ENCODE peak calls at places on chromosomes 16 and 17, in seven cellular contexts. One of them, this sample, is unnamed.
A peak's percentile ranks its signal among the peaks of the same experiment; 100 is the strongest.

GRCh38 chr16:58026139-58026704 is 668 bp downstream of the MMP15 start:
- DNase-seq in WTC11: peak; percentile 46
- DNase-seq in mesothelial cell of epicardium: peak; percentile 60
- DNase-seq in endothelial cell: peak; percentile 49
- DNase-seq in B cell: peak; percentile 62
- DNase-seq in osteocyte: no peak
- DNase-seq in fibroblast of pulmonary artery: peak; percentile 43
- DNase-seq in this sample: no peak

GRCh38 chr16:4538067-4538385 is 547 bp downstream of the CDIP1 start:
- DNase-seq in osteocyte: no peak
- DNase-seq in WTC11: no peak
- DNase-seq in endothelial cell: no peak
- DNase-seq in B cell: no peak
- DNase-seq in fibroblast of pulmonary artery: no peak
- DNase-seq in mesothelial cell of epicardium: no peak
- DNase-seq in this sample: no peak

GRCh38 chr17:50798424-50799344 is 31.4 kb upstream of the ANKRD40CL start:
- DNase-seq in WTC11: no peak
- DNase-seq in endothelial cell: no peak
- DNase-seq in mesothelial cell of epicardium: no peak
- DNase-seq in osteocyte: no peak
- DNase-seq in B cell: no peak
- DNase-seq in fibroblast of pulmonary artery: no peak
- DNase-seq in this sample: no peak

GRCh38 chr17:79074650-79075432 is at the start of gene ENGASE:
- DNase-seq in mesothelial cell of epicardium: peak; percentile 90
- DNase-seq in WTC11: peak; percentile 94
- DNase-seq in osteocyte: peak; percentile 98
- DNase-seq in B cell: peak; percentile 99
- DNase-seq in endothelial cell: peak; percentile 95
- DNase-seq in fibroblast of pulmonary artery: peak; percentile 92
- DNase-seq in this sample: peak; percentile 97

GRCh38 chr17:5391678-5392077 is 27.8 kb downstream of the NUP88 start:
- DNase-seq in WTC11: no peak
- DNase-seq in osteocyte: no peak
- DNase-seq in B cell: no peak
- DNase-seq in endothelial cell: no peak
- DNase-seq in fibroblast of pulmonary artery: no peak
- DNase-seq in mesothelial cell of epicardium: no peak
- DNase-seq in this sample: no peak

GRCh38 chr16:51763072-51763658 is 612.1 kb upstream of the SALL1 start:
- DNase-seq in mesothelial cell of epicardium: no peak
- DNase-seq in osteocyte: no peak
- DNase-seq in B cell: no peak
- DNase-seq in WTC11: peak; percentile 46
- DNase-seq in fibroblast of pulmonary artery: no peak
- DNase-seq in endothelial cell: no peak
- DNase-seq in this sample: no peak

GRCh38 chr17:8140058-8140412 is 12.2 kb downstream of the PER1 start:
- DNase-seq in osteocyte: no peak
- DNase-seq in B cell: no peak
- DNase-seq in endothelial cell: no peak
- DNase-seq in fibroblast of pulmonary artery: no peak
- DNase-seq in mesothelial cell of epicardium: no peak
- DNase-seq in WTC11: no peak
- DNase-seq in this sample: no peak

GRCh38 chr16:84754353-84754856 is 54.6 kb downstream of the USP10 start:
- DNase-seq in endothelial cell: peak; percentile 78
- DNase-seq in B cell: peak; percentile 62
- DNase-seq in WTC11: peak; percentile 65
- DNase-seq in mesothelial cell of epicardium: peak; percentile 67
- DNase-seq in fibroblast of pulmonary artery: peak; percentile 95
- DNase-seq in osteocyte: no peak
- DNase-seq in this sample: peak; percentile 20

GRCh38 chr17:44033841-44034408 is 19.2 kb upstream of the TMEM101 start:
- DNase-seq in fibroblast of pulmonary artery: no peak
- DNase-seq in mesothelial cell of epicardium: no peak
- DNase-seq in endothelial cell: no peak
- DNase-seq in WTC11: no peak
- DNase-seq in B cell: no peak
- DNase-seq in osteocyte: no peak
- DNase-seq in this sample: no peak

GRCh38 chr17:45732926-45733505 is 51.1 kb upstream of the CRHR1 start:
- DNase-seq in osteocyte: no peak
- DNase-seq in fibroblast of pulmonary artery: no peak
- DNase-seq in B cell: no peak
- DNase-seq in mesothelial cell of epicardium: no peak
- DNase-seq in endothelial cell: no peak
- DNase-seq in WTC11: peak; percentile 5
- DNase-seq in this sample: no peak

GRCh38 chr16:69315486-69316311 is 4.5 kb downstream of the VPS4A start:
- DNase-seq in mesothelial cell of epicardium: no peak
- DNase-seq in endothelial cell: no peak
- DNase-seq in WTC11: no peak
- DNase-seq in osteocyte: no peak
- DNase-seq in B cell: no peak
- DNase-seq in fibroblast of pulmonary artery: no peak
- DNase-seq in this sample: no peak

GRCh38 chr16:24838554-24839266 is 7.1 kb upstream of the SLC5A11 start:
- DNase-seq in mesothelial cell of epicardium: no peak
- DNase-seq in endothelial cell: no peak
- DNase-seq in osteocyte: no peak
- DNase-seq in B cell: no peak
- DNase-seq in fibroblast of pulmonary artery: peak; percentile 83
- DNase-seq in WTC11: no peak
- DNase-seq in this sample: no peak

GRCh38 chr16:24836836-24837235 is 8.9 kb upstream of the SLC5A11 start:
- DNase-seq in endothelial cell: no peak
- DNase-seq in fibroblast of pulmonary artery: no peak
- DNase-seq in mesothelial cell of epicardium: no peak
- DNase-seq in osteocyte: no peak
- DNase-seq in WTC11: no peak
- DNase-seq in B cell: no peak
- DNase-seq in this sample: no peak

GRCh38 chr16:24837969-24838368 is 7.8 kb upstream of the SLC5A11 start:
- DNase-seq in osteocyte: no peak
- DNase-seq in WTC11: no peak
- DNase-seq in endothelial cell: no peak
- DNase-seq in mesothelial cell of epicardium: no peak
- DNase-seq in fibroblast of pulmonary artery: no peak
- DNase-seq in B cell: no peak
- DNase-seq in this sample: no peak

GRCh38 chr16:24833352-24833751 is 12.4 kb upstream of the SLC5A11 start:
- DNase-seq in fibroblast of pulmonary artery: no peak
- DNase-seq in mesothelial cell of epicardium: no peak
- DNase-seq in B cell: no peak
- DNase-seq in WTC11: no peak
- DNase-seq in endothelial cell: no peak
- DNase-seq in osteocyte: no peak
- DNase-seq in this sample: no peak

DNA sequence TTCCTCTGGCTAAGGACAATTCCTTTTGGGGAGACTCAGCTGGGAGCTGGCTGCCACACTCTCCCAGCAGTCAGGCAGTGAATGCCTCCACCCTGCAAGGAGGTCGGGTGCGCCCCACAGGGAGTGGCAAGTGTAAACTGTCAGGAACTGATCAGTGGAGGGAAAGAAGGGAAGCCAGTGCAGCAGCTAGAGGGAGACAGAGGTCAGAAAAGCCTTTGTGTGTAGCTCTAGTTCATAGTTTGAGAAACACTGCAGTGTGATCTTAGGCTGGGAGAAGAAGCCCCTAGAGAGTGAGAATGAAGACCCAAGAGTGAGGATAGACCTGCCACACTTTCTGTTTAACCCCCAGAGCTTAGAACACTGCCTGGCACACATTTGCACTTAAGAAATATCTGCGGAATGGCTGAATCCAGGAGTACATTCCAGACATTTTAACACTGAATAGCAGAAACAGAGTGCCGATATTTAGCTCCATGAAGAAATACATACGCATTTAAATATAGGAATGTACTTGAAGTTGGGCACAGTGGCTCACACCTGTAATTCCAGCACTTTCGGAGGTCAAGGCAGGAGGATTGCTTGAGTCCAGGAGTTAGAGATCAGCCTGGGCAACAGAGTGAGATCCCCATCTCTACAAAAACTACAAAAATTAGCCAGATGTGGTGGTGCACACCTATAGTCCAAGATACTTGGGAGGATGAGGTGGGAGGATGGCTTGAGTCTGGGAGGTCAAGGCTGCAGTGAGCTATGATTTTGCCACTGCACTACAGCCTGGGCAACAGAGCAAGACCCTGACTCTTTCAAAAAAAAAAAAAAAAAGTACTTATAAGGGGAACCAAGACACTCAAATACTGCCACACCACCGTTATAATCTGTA is 11.1 kb upstream of the SLC5A11 start:
- DNase-seq in B cell: no peak
- DNase-seq in osteocyte: no peak
- DNase-seq in WTC11: peak; percentile 52
- DNase-seq in fibroblast of pulmonary artery: peak; percentile 59
- DNase-seq in endothelial cell: peak; percentile 27
- DNase-seq in mesothelial cell of epicardium: no peak
- DNase-seq in this sample: peak; percentile 44
- TF ChIP-seq CTCF in B cell: no peak
- TF ChIP-seq CTCF in osteocyte: peak; percentile 68
- TF ChIP-seq CTCF in WTC11: no peak
- TF ChIP-seq CTCF in fibroblast of pulmonary artery: peak; percentile 89
- TF ChIP-seq CTCF in endothelial cell: no peak
- TF ChIP-seq CTCF in mesothelial cell of epicardium: no peak
- TF ChIP-seq CTCF in this sample: peak; percentile 68

GRCh38 chr16:80804451-80805383 is at the start of gene CDYL2:
- DNase-seq in B cell: peak; percentile 87
- DNase-seq in WTC11: peak; percentile 21
- DNase-seq in endothelial cell: no peak
- DNase-seq in osteocyte: no peak
- DNase-seq in mesothelial cell of epicardium: no peak
- DNase-seq in fibroblast of pulmonary artery: peak; percentile 31
- DNase-seq in this sample: no peak

GRCh38 chr16:80802129-80802528 is 2.3 kb downstream of the CDYL2 start:
- DNase-seq in B cell: no peak
- DNase-seq in WTC11: no peak
- DNase-seq in fibroblast of pulmonary artery: no peak
- DNase-seq in mesothelial cell of epicardium: no peak
- DNase-seq in endothelial cell: no peak
- DNase-seq in osteocyte: no peak
- DNase-seq in this sample: no peak

GRCh38 chr16:80802902-80803301 is 1.5 kb downstream of the CDYL2 start:
- DNase-seq in fibroblast of pulmonary artery: no peak
- DNase-seq in endothelial cell: no peak
- DNase-seq in B cell: peak; percentile 22
- DNase-seq in osteocyte: no peak
- DNase-seq in WTC11: no peak
- DNase-seq in mesothelial cell of epicardium: no peak
- DNase-seq in this sample: no peak

GRCh38 chr16:80804061-80804450 is 342 bp downstream of the CDYL2 start:
- DNase-seq in WTC11: peak; percentile 29
- DNase-seq in B cell: no peak
- DNase-seq in fibroblast of pulmonary artery: peak; percentile 77
- DNase-seq in osteocyte: no peak
- DNase-seq in endothelial cell: peak; percentile 51
- DNase-seq in mesothelial cell of epicardium: peak; percentile 63
- DNase-seq in this sample: no peak

DNA sequence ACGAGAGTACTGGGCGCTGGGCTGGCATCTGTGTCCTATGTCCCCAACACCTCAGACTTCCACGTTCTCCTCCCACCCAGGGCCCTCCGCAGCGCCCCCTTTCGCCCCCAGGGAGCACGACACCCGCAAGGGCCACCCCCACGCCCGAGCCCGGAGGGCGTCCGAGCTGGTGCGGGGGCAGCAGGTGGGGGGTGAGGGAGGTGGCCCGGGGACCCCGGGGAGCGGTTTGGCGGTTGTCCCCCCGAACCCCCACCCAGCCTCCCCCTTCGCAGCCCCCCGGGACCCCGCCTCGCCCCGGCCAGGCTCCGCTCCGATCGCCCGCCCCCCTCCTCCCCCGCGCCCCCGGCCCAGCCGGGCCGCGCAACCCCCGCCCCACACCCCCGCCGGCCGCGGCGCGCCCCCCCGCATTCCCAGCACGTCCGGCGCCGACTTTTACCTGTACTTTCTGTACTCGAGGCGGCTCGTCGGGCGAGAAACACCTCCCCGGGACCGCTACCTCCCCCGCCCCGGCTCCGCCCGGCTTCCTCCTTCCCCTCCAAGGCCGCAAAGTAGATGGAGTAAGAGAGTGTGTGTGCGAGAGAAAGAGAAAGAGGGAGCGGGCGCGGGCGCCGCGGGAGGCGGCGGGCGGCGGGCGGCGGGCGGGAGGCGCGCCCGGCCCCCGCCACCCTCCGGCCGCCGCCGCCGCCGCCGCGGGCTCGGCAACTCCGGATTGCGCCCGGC is 897 bp downstream of the CDYL2 start:
- DNase-seq in osteocyte: no peak
- DNase-seq in fibroblast of pulmonary artery: peak; percentile 27
- DNase-seq in endothelial cell: peak; percentile 61
- DNase-seq in B cell: peak; percentile 73
- DNase-seq in WTC11: peak; percentile 61
- DNase-seq in mesothelial cell of epicardium: peak; percentile 43
- DNase-seq in this sample: no peak
- TF ChIP-seq CTCF in osteocyte: peak; percentile 38
- TF ChIP-seq CTCF in fibroblast of pulmonary artery: peak; percentile 48
- TF ChIP-seq CTCF in endothelial cell: peak; percentile 83
- TF ChIP-seq CTCF in B cell: peak; percentile 54
- TF ChIP-seq CTCF in WTC11: peak; percentile 88
- TF ChIP-seq CTCF in mesothelial cell of epicardium: peak; percentile 44
- TF ChIP-seq CTCF in this sample: no peak

GRCh38 chr17:68125471-68125870 is 89.9 kb downstream of the KPNA2 start:
- DNase-seq in endothelial cell: no peak
- DNase-seq in WTC11: no peak
- DNase-seq in osteocyte: no peak
- DNase-seq in fibroblast of pulmonary artery: no peak
- DNase-seq in B cell: no peak
- DNase-seq in mesothelial cell of epicardium: no peak
- DNase-seq in this sample: no peak

GRCh38 chr17:68127914-68128313 is 92.4 kb downstream of the KPNA2 start:
- DNase-seq in endothelial cell: no peak
- DNase-seq in osteocyte: no peak
- DNase-seq in WTC11: no peak
- DNase-seq in mesothelial cell of epicardium: no peak
- DNase-seq in B cell: no peak
- DNase-seq in fibroblast of pulmonary artery: no peak
- DNase-seq in this sample: no peak

DNA sequence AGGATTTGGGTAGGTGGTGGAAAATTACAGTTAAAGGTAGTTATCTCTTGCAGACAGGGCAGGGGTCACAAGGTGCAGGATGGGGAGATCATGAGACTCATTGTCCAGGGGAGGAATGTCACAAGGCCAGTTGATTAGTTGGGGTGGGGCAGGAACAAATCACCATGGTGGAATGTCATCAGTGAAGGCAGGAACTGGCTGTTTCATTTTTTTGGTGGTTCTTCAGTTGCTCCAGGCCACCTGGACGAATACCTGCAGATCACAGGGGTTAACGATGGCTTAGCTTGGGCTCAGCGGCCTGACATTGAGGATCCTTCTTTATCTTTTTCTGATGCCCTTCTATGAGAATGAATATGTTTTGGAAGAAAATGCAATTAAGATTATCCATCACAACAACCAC is 87.1 kb downstream of the KPNA2 start:
- DNase-seq in endothelial cell: no peak
- DNase-seq in osteocyte: no peak
- DNase-seq in B cell: no peak
- DNase-seq in fibroblast of pulmonary artery: no peak
- DNase-seq in mesothelial cell of epicardium: no peak
- DNase-seq in WTC11: no peak
- DNase-seq in this sample: no peak
- TF ChIP-seq CTCF in endothelial cell: no peak
- TF ChIP-seq CTCF in osteocyte: no peak
- TF ChIP-seq CTCF in B cell: no peak
- TF ChIP-seq CTCF in fibroblast of pulmonary artery: no peak
- TF ChIP-seq CTCF in mesothelial cell of epicardium: no peak
- TF ChIP-seq CTCF in WTC11: no peak
- TF ChIP-seq CTCF in this sample: no peak

GRCh38 chr17:68029512-68030215 is 5.9 kb upstream of the KPNA2 start:
- DNase-seq in endothelial cell: no peak
- DNase-seq in B cell: no peak
- DNase-seq in WTC11: no peak
- DNase-seq in fibroblast of pulmonary artery: no peak
- DNase-seq in mesothelial cell of epicardium: no peak
- DNase-seq in osteocyte: no peak
- DNase-seq in this sample: no peak
- TF ChIP-seq CTCF in endothelial cell: no peak
- TF ChIP-seq CTCF in B cell: no peak
- TF ChIP-seq CTCF in WTC11: no peak
- TF ChIP-seq CTCF in fibroblast of pulmonary artery: no peak
- TF ChIP-seq CTCF in mesothelial cell of epicardium: no peak
- TF ChIP-seq CTCF in osteocyte: no peak
- TF ChIP-seq CTCF in this sample: no peak